ENCODE peak calls at places on chromosomes 16 and 17, in ten cellular contexts. I is activated naive CD4-positive, alpha-beta T cell; S is Daoy; W is HS-5; H is LNCaP clone FGC; U is fibroblast of the aortic adventitia; V is C1 segment of cervical spinal cord; L is ELF-1; Q is AG09319; M is H7. Z is an unnamed sample.

GRCh38 chr17:229130-229944 is 47.9 kb upstream of the DOC2B start:
- DNase-seq in I (no peak), S (peak), W (no peak), H (no peak), U (no peak), V (no peak), L (no peak), Q (no peak), M (no peak), Z (no peak)

GRCh38 chr16:80024443-80024842 is 423.9 kb upstream of the MAF start:
- DNase-seq in I (no peak), S (no peak), W (no peak), H (no peak), U (no peak), V (no peak), L (no peak), Q (no peak), M (no peak), Z (no peak)

GRCh38 chr17:63222655-63223054 is 223.5 kb downstream of the CYB561 start:
- DNase-seq in I (no peak), S (peak), W (no peak), H (no peak), U (peak), V (no peak), L (no peak), Q (no peak), M (no peak), Z (no peak)

GRCh38 chr16:65429504-65430149 is 307.8 kb upstream of the CDH11 start:
- DNase-seq in I (no peak), S (no peak), W (no peak), H (no peak), U (no peak), V (no peak), L (peak), Q (no peak), M (no peak), Z (no peak)

GRCh38 chr16:56041556-56042140 is 149.6 kb upstream of the GNAO1 start:
- DNase-seq in I (no peak), S (peak), W (no peak), H (no peak), U (no peak), V (no peak), L (peak), Q (no peak), M (peak), Z (peak)

GRCh38 chr16:85995591-85996461 is 96.9 kb downstream of the IRF8 start:
- DNase-seq in I (no peak), S (no peak), W (no peak), H (no peak), U (no peak), V (no peak), L (no peak), Q (no peak), M (no peak), Z (no peak)

GRCh38 chr17:45021607-45022287 is 29.7 kb downstream of the DCAKD start:
- DNase-seq in I (peak), S (peak), W (no peak), H (no peak), U (peak), V (peak), L (peak), Q (no peak), M (peak), Z (peak)

GRCh38 chr16:29664133-29664912 is 1.3 kb downstream of the SPN start:
- DNase-seq in I (peak), S (no peak), W (no peak), H (no peak), U (no peak), V (no peak), L (no peak), Q (no peak), M (no peak), Z (no peak)

GRCh38 chr16:6753553-6753952 is 579.1 kb upstream of the RBFOX1 start:
- DNase-seq in I (no peak), S (no peak), W (no peak), H (no peak), U (no peak), V (no peak), L (no peak), Q (no peak), M (no peak), Z (no peak)

GRCh38 chr17:80104321-80104955 is 3.1 kb downstream of the GAA start:
- DNase-seq in I (no peak), S (peak), W (no peak), H (no peak), U (peak), V (no peak), L (peak), Q (no peak), M (no peak), Z (no peak)

GRCh38 chr16:4882261-4882632 is 35.0 kb downstream of the UBN1 start:
- DNase-seq in I (no peak), S (no peak), W (no peak), H (no peak), U (peak), V (no peak), L (no peak), Q (peak), M (no peak), Z (peak)

GRCh38 chr16:79597277-79597676 is 3.3 kb downstream of the MAF start:
- DNase-seq in I (no peak), S (no peak), W (no peak), H (no peak), U (no peak), V (no peak), L (no peak), Q (no peak), M (no peak), Z (no peak)

GRCh38 chr17:32912218-32912897 is 15.6 kb upstream of the TMEM98 start:
- DNase-seq in I (no peak), S (peak), W (no peak), H (peak), U (peak), V (no peak), L (peak), Q (peak), M (no peak), Z (no peak)

GRCh38 chr17:82929676-82930042 is 89.8 kb upstream of the ZNF750 start:
- DNase-seq in I (no peak), S (no peak), W (no peak), H (no peak), U (no peak), V (no peak), L (no peak), Q (no peak), M (no peak), Z (no peak)

GRCh38 chr16:2033057-2033911 is 6.6 kb downstream of the NHERF2 start:
- DNase-seq in I (no peak), S (peak), W (no peak), H (no peak), U (peak), V (peak), L (peak), Q (no peak), M (peak), Z (no peak)

GRCh38 chr16:11391576-11391975 is 46.3 kb downstream of the RMI2 start:
- DNase-seq in I (no peak), S (no peak), W (no peak), H (no peak), U (no peak), V (no peak), L (peak), Q (no peak), M (peak), Z (no peak)

GRCh38 chr17:8832711-8833352 is 33.7 kb upstream of the MFSD6L start:
- DNase-seq in I (no peak), S (peak), W (no peak), H (no peak), U (no peak), V (no peak), L (peak), Q (no peak), M (peak), Z (no peak)

GRCh38 chr17:45320349-45320930 is 3.6 kb upstream of the MAP3K14 start:
- DNase-seq in I (no peak), S (peak), W (peak), H (no peak), U (peak), V (no peak), L (no peak), Q (no peak), M (no peak), Z (no peak)

GRCh38 chr16:8712589-8713361 is 38.4 kb downstream of the ABAT start:
- DNase-seq in I (no peak), S (no peak), W (no peak), H (no peak), U (no peak), V (no peak), L (no peak), Q (no peak), M (peak), Z (no peak)

GRCh38 chr17:64780096-64781012 is 118.2 kb upstream of the SMURF2 start:
- DNase-seq in I (peak), S (peak), W (no peak), H (no peak), U (no peak), V (no peak), L (peak), Q (no peak), M (peak), Z (peak)

GRCh38 chr16:27777527-27777926 is 227.6 kb downstream of the KATNIP start:
- DNase-seq in I (no peak), S (no peak), W (no peak), H (no peak), U (no peak), V (no peak), L (no peak), Q (no peak), M (no peak), Z (no peak)

GRCh38 chr16:85545227-85545818 is 67.8 kb upstream of the GSE1 start:
- DNase-seq in I (no peak), S (no peak), W (no peak), H (no peak), U (no peak), V (no peak), L (no peak), Q (no peak), M (no peak), Z (no peak)

Z was measured in ACHN.